ENCODE peak calls at places on chromosomes 2 and 18, in five cellular contexts. W, A, J, B and U are unnamed samples.

GRCh38 chr18:24130494-24130893 is 8.4 kb upstream of the CABYR start:
- DNase-seq in W (no peak), A (no peak), J (no peak), B (no peak), U (no peak)

GRCh38 chr18:35948080-35948479 is 24.4 kb upstream of the RMP24 start:
- DNase-seq in W (no peak), A (no peak), J (no peak), B (no peak), U (no peak)

GRCh38 chr2:67502346-67503065 is 105.4 kb downstream of the ETAA1 start:
- DNase-seq in W (no peak), A (no peak), J (no peak), B (no peak), U (no peak)

GRCh38 chr18:60147326-60147725 is 225.2 kb downstream of the MC4R start:
- DNase-seq in W (no peak), A (no peak), J (no peak), B (no peak), U (no peak)

GRCh38 chr2:218026244-218026643 is 23.4 kb upstream of the TNS1 start:
- DNase-seq in W (no peak), A (no peak), J (no peak), B (no peak), U (no peak)

GRCh38 chr2:136238214-136238551 is 120.2 kb upstream of the CXCR4 start:
- DNase-seq in W (no peak), A (no peak), J (no peak), B (no peak), U (no peak)

GRCh38 chr18:28127763-28128737 is 48.9 kb downstream of the CDH2 start:
- DNase-seq in W (no peak), A (no peak), J (no peak), B (no peak), U (no peak)

GRCh38 chr2:190181066-190181681 is 118.6 kb upstream of the MSTN start:
- DNase-seq in W (no peak), A (no peak), J (no peak), B (no peak), U (no peak)

GRCh38 chr18:10320848-10321247 is 133.6 kb upstream of the APCDD1 start:
- DNase-seq in W (no peak), A (no peak), J (no peak), B (no peak), U (no peak)

GRCh38 chr2:64142817-64143153 is 1.4 kb downstream of the PELI1 start:
- DNase-seq in W (no peak), A (no peak), J (no peak), B (no peak), U (no peak)

GRCh38 chr2:224023188-224023587 is 15.9 kb downstream of the SERPINE2 start:
- DNase-seq in W (no peak), A (no peak), J (no peak), B (no peak), U (no peak)

GRCh38 chr2:19883971-19884720 is 17.6 kb downstream of the TTC32 start:
- DNase-seq in W (no peak), A (no peak), J (peak; percentile 89), B (no peak), U (no peak)

GRCh38 chr2:105431367-105432088 is 32.7 kb upstream of the FHL2 start:
- DNase-seq in W (peak; percentile 36), A (peak; percentile 37), J (no peak), B (no peak), U (no peak)

GRCh38 chr2:143482761-143483160 is 353.5 kb downstream of the ARHGAP15 start:
- DNase-seq in W (no peak), A (no peak), J (no peak), B (no peak), U (no peak)

GRCh38 chr2:234969329-234970157 is 17.7 kb downstream of the SH3BP4 start:
- DNase-seq in W (no peak), A (peak; percentile 54), J (no peak), B (no peak), U (no peak)

GRCh38 chr2:201233192-201234166 is 26.9 kb upstream of the CASP8 start:
- DNase-seq in W (peak; percentile 92), A (no peak), J (peak; percentile 89), B (peak; percentile 27), U (peak; percentile 87)

GRCh38 chr2:239106314-239106908 is 258.5 kb downstream of the TWIST2 start:
- DNase-seq in W (peak; percentile 44), A (peak; percentile 92), J (no peak), B (peak; percentile 15), U (peak; percentile 64)

GRCh38 chr2:6648656-6649247 is 217.0 kb downstream of the CMPK2 start:
- DNase-seq in W (no peak), A (no peak), J (no peak), B (no peak), U (no peak)

GRCh38 chr2:177161741-177162440 is 50.7 kb upstream of the HNRNPA3 start:
- DNase-seq in W (no peak), A (peak; percentile 48), J (no peak), B (no peak), U (no peak)

GRCh38 chr2:151097118-151097517 is 164.5 kb downstream of the RBM43 start:
- DNase-seq in W (no peak), A (no peak), J (no peak), B (no peak), U (no peak)

GRCh38 chr2:68769586-68770270 is 35.1 kb downstream of the ARHGAP25 start:
- DNase-seq in W (no peak), A (no peak), J (no peak), B (no peak), U (no peak)

GRCh38 chr2:234930397-234930796 is 21.4 kb upstream of the SH3BP4 start:
- DNase-seq in W (no peak), A (no peak), J (peak; percentile 21), B (no peak), U (no peak)

GRCh38 chr2:163469561-163469962 is 266.2 kb downstream of the FIGN start:
- DNase-seq in W (no peak), A (no peak), J (no peak), B (no peak), U (no peak)

GRCh38 chr2:45857206-45857605 is 205.7 kb downstream of the PRKCE start:
- DNase-seq in W (no peak), A (no peak), J (no peak), B (no peak), U (no peak)
- TF ChIP-seq EP300 in W (no peak), A (no peak), J (no peak), B (no peak), U (no peak)

GRCh38 chr2:120110507-120110906 is 97.6 kb downstream of the EPB41L5 start:
- DNase-seq in W (no peak), A (no peak), J (no peak), B (no peak), U (no peak)

GRCh38 chr2:120109186-120110061 is 96.5 kb downstream of the EPB41L5 start:
- DNase-seq in W (no peak), A (peak; percentile 41), J (no peak), B (no peak), U (no peak)

GRCh38 chr2:120110062-120110362 is 97.1 kb downstream of the EPB41L5 start:
- DNase-seq in W (no peak), A (no peak), J (no peak), B (no peak), U (no peak)

GRCh38 chr2:120108749-120109148 is 95.9 kb downstream of the EPB41L5 start:
- DNase-seq in W (no peak), A (no peak), J (no peak), B (no peak), U (no peak)

GRCh38 chr2:120108049-120108448 is 95.2 kb downstream of the EPB41L5 start:
- DNase-seq in W (peak; percentile 34), A (peak; percentile 4), J (no peak), B (no peak), U (peak; percentile 63)
- TF ChIP-seq POLR2AphosphoS5 in W (peak; percentile 44), A (peak; percentile 29), J (peak; percentile 52), B (no peak), U (peak; percentile 58)

GRCh38 chr2:54941248-54941984 is 108.8 kb downstream of the RTN4 start:
- DNase-seq in W (no peak), A (no peak), J (no peak), B (no peak), U (no peak)
- H3K27ac ChIP-seq in W (no peak overlapping the region), A (no peak overlapping the region), J (no peak overlapping the region), B (no peak overlapping the region), U (no peak overlapping the region)

DNA sequence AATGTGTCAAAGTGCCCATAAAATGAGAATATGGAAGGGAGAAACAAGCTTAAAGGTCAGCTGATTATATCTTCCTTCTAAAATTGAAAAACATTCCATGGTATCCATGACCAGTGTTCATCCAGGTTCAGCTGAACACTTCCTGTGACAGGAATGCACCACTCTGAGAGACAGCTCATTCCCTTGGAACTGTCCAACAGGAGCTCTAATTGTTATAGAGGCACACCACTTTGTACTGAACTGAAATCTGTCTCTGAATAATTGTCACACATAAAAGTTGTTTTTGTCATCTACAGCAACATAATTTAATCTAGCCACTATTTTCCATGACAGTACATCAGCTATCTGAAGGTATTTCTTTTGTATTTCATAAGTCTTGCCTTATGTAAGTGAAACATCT is 195.9 kb upstream of the ZNF804A start:
- DNase-seq in W (no peak), A (no peak), J (no peak), B (no peak), U (no peak)
- TF ChIP-seq EP300 in W (no peak), A (no peak), J (no peak), B (no peak), U (no peak)

DNA sequence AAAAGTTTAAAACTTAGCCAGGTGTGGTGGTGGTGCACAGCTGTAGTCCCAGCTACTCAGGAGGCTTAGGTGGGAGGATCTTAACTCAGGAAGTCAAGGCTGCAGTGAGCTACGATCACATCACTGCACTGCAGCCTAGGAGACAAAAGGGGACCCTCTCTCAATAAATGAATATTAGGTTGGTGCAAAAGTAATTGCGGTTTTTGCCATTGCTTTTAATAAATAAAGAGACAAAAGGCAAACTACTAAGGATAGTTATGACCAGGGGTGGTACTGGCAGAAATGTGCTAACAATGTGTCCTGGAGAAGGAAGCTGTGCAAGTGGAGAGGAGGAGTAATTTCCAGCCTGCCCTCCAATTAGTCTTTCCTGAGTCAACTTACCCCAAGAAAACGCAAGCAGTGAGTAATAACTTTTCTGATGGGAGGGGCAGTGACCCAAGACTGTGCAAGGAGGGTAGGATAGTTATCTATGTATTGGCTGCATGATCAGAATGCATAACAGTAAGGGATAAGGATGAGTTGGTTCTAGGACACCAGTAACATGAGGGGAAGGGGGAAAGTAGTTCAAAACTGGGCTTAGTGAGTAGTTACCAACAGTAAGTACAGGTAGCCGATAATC is 1.5 kb downstream of the EXOC6B start:
- DNase-seq in W (no peak), A (no peak), J (no peak), B (no peak), U (no peak)
- TF ChIP-seq POLR2AphosphoS5 in W (no peak), A (no peak), J (no peak), B (no peak), U (no peak)

GRCh38 chr2:203741566-203741965 is 35.1 kb downstream of the CD28 start:
- DNase-seq in W (no peak), A (no peak), J (no peak), B (no peak), U (no peak)
- H3K27ac ChIP-seq in W (no peak overlapping the region), A (peak overlapping the region; percentile 47), J (no peak overlapping the region), B (no peak overlapping the region), U (peak overlapping the region; percentile 2)

GRCh38 chr2:55268907-55269611 is at the start of gene MTIF2:
- DNase-seq in W (peak; percentile 97), A (peak; percentile 92), J (peak; percentile 97), B (peak; percentile 77), U (peak; percentile 95)
- TF ChIP-seq EP300 in W (no peak), A (peak; percentile 50), J (no peak), B (no peak), U (no peak)